ENCODE peak calls at places on chromosomes 5 and 9, in five cellular contexts. Y, I, H, W and A are unnamed samples.

GRCh38 chr9:72661401-72662135 is 140.2 kb downstream of the TMC1 start:
- DNase-seq in I (no peak), W (no peak), H (no peak), Y (peak; percentile 64), A (no peak)

GRCh38 chr9:69932901-69933300 is 110.7 kb upstream of the MAMDC2 start:
- DNase-seq in I (no peak), W (no peak), Y (no peak), H (no peak), A (peak; percentile 37)

GRCh38 chr5:58245479-58245845 is 214.4 kb downstream of the PLK2 start:
- DNase-seq in I (no peak), H (no peak), Y (no peak), W (no peak), A (no peak)

GRCh38 chr9:136109351-136110081 is 9.2 kb downstream of the TMEM250 start:
- DNase-seq in W (no peak), Y (peak; percentile 87), H (no peak), I (peak; percentile 87), A (peak; percentile 90)

GRCh38 chr9:123399803-123400378 is 43.9 kb downstream of the CRB2 start:
- DNase-seq in I (no peak), Y (no peak), W (no peak), H (no peak), A (peak; percentile 63)

GRCh38 chr9:136426787-136427186 is 12.9 kb downstream of the INPP5E start:
- DNase-seq in I (no peak), H (no peak), Y (no peak), W (no peak), A (no peak)

GRCh38 chr5:88692979-88693932 is 189.7 kb downstream of the MEF2C start:
- DNase-seq in Y (no peak), W (no peak), H (no peak), I (no peak), A (peak; percentile 78)

GRCh38 chr5:5398046-5398445 is 24.4 kb upstream of the ICE1 start:
- DNase-seq in I (no peak), W (no peak), Y (no peak), H (no peak), A (no peak)

GRCh38 chr9:113488071-113488470 is 24.5 kb downstream of the RGS3 start:
- DNase-seq in W (no peak), H (no peak), Y (no peak), I (no peak), A (no peak)

GRCh38 chr5:112002368-112002767 is 245.4 kb upstream of the NREP start:
- DNase-seq in Y (no peak), I (peak; percentile 15), W (no peak), H (no peak), A (no peak)

GRCh38 chr5:135193213-135194125 is 159.4 kb upstream of the PITX1 start:
- DNase-seq in Y (peak; percentile 89), I (peak; percentile 65), W (no peak), H (no peak), A (no peak)

GRCh38 chr5:149437369-149438040 is 58.4 kb upstream of the IL17B start:
- DNase-seq in Y (no peak), H (no peak), I (no peak), W (no peak), A (no peak)

GRCh38 chr5:149433524-149434131 is 54.5 kb upstream of the IL17B start:
- DNase-seq in H (no peak), W (no peak), Y (peak; percentile 72), I (peak; percentile 86), A (no peak)

GRCh38 chr5:149434162-149435014 is 55.3 kb upstream of the IL17B start:
- DNase-seq in H (peak; percentile 62), I (peak; percentile 92), Y (peak; percentile 82), W (peak; percentile 63), A (peak; percentile 81)

GRCh38 chr5:149435015-149435376 is 55.9 kb upstream of the IL17B start:
- DNase-seq in I (no peak), Y (no peak), H (no peak), W (no peak), A (no peak)

DNA sequence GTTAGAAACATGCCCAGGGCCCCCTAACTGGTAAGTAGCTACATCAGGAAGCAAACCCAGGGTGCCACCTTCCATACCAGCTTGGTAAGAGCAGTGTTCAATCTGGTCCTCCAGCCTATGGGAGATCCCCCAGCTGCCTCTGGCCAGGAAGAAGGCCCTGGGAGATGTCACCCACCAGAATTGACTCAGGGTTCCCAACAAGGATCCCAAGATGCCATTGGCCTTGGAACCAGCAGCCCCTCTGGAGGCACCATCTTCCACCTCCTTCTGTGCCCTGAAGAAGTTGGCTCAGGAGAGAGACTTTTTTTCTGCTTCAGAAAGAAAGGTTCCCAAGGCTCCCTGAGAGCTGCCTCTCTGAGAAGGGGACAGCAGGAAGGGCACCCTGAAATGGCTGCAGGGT is 56.6 kb upstream of the IL17B start:
- DNase-seq in H (no peak), I (no peak), Y (no peak), W (no peak), A (no peak)
- H2AK5ac ChIP-seq in H (no peak overlapping the region), I (no peak overlapping the region), Y (peak overlapping the region; percentile 29), W (peak overlapping the region; percentile 38), A (no peak overlapping the region)

DNA sequence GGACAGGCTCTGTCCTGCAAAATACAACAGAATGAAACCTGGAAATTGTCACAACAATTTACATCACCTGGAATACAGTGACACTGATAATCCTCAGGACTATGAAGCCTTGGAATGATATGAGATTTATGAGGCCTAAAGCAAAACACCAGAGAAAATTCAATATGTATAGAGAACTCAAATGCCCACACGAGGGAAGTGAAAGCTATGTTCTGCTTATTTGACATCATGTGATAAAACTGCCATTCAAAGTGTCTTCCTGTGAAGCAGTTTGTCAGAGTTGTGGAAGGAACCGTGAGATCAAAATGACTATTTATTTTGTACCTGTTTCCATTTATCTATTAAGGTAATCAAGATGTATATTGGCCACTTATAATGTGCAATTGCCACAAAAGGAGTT is 190.3 kb downstream of the PARP8 start:
- DNase-seq in W (no peak), Y (no peak), I (no peak), H (no peak), A (no peak)
- H3K14ac ChIP-seq in W (no peak overlapping the region), Y (no peak overlapping the region), I (no peak overlapping the region), H (no peak overlapping the region), A (no peak overlapping the region)

DNA sequence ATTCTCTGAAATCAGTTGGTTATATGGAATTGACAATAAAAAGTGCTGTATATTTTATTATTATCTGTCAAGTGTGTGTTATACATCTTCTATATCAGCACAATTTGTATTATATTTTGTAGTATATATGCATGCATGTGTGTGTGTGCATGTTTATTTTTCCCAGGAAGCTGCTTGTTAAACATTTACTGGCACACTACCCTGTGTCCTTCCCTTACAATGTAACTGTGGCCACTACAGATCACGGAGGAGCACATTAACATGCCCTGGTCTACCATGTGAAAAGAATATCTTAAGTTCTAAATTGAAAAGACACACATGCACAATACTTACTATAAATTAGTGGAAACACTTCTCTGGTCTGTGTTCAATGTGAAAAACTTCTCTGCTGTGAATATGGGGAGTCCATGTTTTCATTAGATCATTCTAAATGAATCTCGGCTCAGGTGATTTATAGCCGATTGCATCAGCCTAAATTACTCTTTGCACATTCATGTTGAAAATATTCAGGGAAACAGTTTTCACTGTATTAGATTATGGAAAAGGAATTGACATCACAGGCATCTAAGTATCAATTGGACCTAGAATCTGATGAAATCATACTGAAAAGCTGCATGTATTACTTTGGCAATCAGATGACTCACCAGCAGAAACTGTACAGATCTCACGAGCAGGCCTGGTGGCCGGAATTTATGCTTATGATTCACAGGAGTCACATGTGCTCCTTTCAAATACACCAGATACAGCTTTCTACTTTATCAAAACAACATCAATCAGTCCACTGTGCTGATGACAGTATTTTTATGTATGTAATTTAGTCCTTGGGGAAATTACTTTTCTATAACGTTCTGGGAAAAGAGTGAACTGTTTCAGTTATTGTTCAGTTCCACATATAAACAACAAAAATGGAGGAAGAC is 39.4 kb downstream of the LURAP1L start:
- DNase-seq in W (no peak), H (no peak), I (peak; percentile 99), Y (peak; percentile 100), A (no peak)
- H2BK15ac ChIP-seq in W (no peak overlapping the region), H (no peak overlapping the region), I (no peak overlapping the region), Y (peak overlapping the region; percentile 79), A (no peak overlapping the region)

GRCh38 chr5:142192799-142193428 is 84.3 kb downstream of the NDFIP1 start:
- DNase-seq in W (no peak), I (no peak), Y (no peak), H (no peak), A (no peak)
- H2AK5ac ChIP-seq in W (no peak overlapping the region), I (no peak overlapping the region), Y (peak overlapping the region; percentile 56), H (no peak overlapping the region), A (no peak overlapping the region)

GRCh38 chr5:177006265-177006972 is at the start of gene UIMC1:
- DNase-seq in W (peak; percentile 97), Y (peak; percentile 88), I (peak; percentile 91), H (peak; percentile 83), A (peak; percentile 96)
- H3K14ac ChIP-seq in W (peak within 1 kb of the TSS; percentile 98), Y (peak within 1 kb of the TSS; percentile 85), I (no peak within 1 kb of the TSS), H (no peak within 1 kb of the TSS), A (peak within 1 kb of the TSS; percentile 95)

DNA sequence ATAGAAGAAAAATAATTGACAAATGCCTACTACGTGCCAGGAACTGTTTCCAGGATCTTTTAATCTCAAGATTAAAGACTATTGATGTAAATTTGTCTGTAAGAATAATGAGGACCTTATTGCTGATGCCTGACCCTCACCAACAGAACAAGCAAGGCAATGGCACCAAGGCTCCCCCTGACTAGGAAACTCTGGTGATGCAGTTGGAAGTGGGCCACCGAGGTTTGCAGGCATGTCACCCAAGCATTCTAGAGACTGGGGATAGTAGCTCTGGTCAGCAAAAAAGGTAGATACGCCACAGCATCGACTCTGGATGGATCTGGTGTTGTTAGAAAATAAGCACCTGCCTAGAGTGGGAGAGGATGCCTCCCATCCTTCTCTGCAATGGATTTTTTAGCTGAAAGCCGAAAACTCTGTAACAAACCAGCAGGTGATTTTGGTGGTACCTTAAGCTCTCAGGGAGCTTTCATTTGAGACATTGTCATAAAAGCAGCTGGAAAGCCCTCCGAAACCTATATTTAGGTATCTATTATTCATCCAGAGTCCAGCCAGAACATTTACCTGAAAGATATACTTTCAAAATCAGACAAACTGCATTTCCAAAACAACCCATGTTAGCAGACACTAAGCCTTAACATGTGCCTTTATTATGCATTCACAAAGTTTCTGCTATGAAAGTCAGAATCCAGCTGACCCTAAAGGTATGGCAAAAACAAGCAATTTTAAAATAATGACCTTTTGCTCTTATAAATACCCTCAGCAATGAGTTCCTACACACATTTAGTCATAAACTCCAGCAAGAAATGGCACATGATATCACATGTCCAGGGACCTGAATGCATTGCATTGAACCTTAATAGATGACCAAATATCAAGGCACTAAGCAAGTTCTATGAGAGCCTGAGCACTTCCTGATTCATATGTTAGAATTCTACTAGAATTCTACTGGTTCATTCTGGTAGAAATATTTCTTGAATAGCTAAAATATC is 308.4 kb downstream of the PDE4D start:
- DNase-seq in Y (no peak), I (no peak), W (no peak), H (no peak), A (no peak)
- H2BK15ac ChIP-seq in Y (no peak overlapping the region), I (no peak overlapping the region), W (no peak overlapping the region), H (no peak overlapping the region), A (no peak overlapping the region)